ENCODE peak calls at places on chromosomes 3 and 15, in four cellular contexts. R is stimulated activated CD4-positive, alpha-beta T cell treated with anti-CD3 and anti-CD28 coated beads, Interleukin-4, amount 100 ng/mL, for 1 hour; T is lung; Q is tibial artery. M is an unnamed sample.

GRCh38 chr3:129543999-129544398 is 1.0 kb downstream of the H1-8 start:
- DNase-seq in R (no peak), T (no peak), Q (no peak), M (no peak)

GRCh38 chr3:142694225-142694624 is 29.6 kb upstream of the TRPC1 start:
- DNase-seq in T (no peak), R (no peak), Q (no peak), M (no peak)

GRCh38 chr3:190089711-190090110 is 31.0 kb downstream of the P3H2 start:
- DNase-seq in R (no peak), Q (no peak), T (no peak), M (no peak)

GRCh38 chr3:184814214-184814613 is 2.2 kb downstream of the VPS8 start:
- DNase-seq in Q (no peak), T (no peak), R (no peak), M (no peak)

GRCh38 chr15:68017221-68017620 is 36.9 kb upstream of the PIAS1 start:
- DNase-seq in R (no peak), Q (no peak), T (no peak), M (no peak)

GRCh38 chr15:67335534-67336222 is 81.1 kb downstream of the IQCH start:
- DNase-seq in R (no peak), Q (no peak), T (no peak), M (no peak)

GRCh38 chr3:64691051-64691450 is 3.3 kb upstream of the ADAMTS9 start:
- DNase-seq in R (no peak), Q (no peak), T (no peak), M (no peak)

GRCh38 chr3:148101061-148101460 is 596.6 kb upstream of the AGTR1 start:
- DNase-seq in T (no peak), Q (no peak), R (no peak), M (no peak)

GRCh38 chr3:156728267-156728985 is 54.0 kb downstream of the TIPARP start:
- DNase-seq in Q (no peak), T (no peak), R (no peak), M (no peak)

GRCh38 chr3:71520186-71521020 is 63.1 kb downstream of the FOXP1 start:
- DNase-seq in Q (no peak), T (no peak), R (no peak), M (no peak)

GRCh38 chr3:141386611-141387110 is 18.4 kb downstream of the ZBTB38 start:
- DNase-seq in R (no peak), Q (no peak), T (no peak), M (no peak)

GRCh38 chr3:139122221-139122581 is 77.5 kb upstream of the PRR23C start:
- DNase-seq in Q (peak), T (peak), R (no peak), M (no peak)

GRCh38 chr15:57150066-57150865 is 226.0 kb upstream of the CGNL1 start:
- DNase-seq in R (no peak), Q (no peak), T (no peak), M (no peak)

GRCh38 chr3:67610458-67610857 is 44.0 kb downstream of the SUCLG2 start:
- DNase-seq in Q (no peak), T (no peak), R (no peak), M (no peak)

GRCh38 chr15:62578548-62578947 is 413.5 kb upstream of the C2CD4B start:
- DNase-seq in R (no peak), T (no peak), Q (no peak), M (no peak)

GRCh38 chr3:45715945-45716344 is 26.7 kb downstream of the SACM1L start:
- DNase-seq in Q (no peak), R (no peak), T (no peak), M (no peak)

GRCh38 chr3:72193768-72194463 is 409.0 kb upstream of the PROK2 start:
- DNase-seq in T (no peak), Q (no peak), R (no peak), M (no peak)

GRCh38 chr3:117443014-117443413 is 733.4 kb downstream of the TUSC7 start:
- DNase-seq in R (no peak), T (no peak), Q (no peak), M (no peak)

M was measured in activated T-cell treated with anti-CD3 and anti-CD28 coated beads for 48 hours.